ENCODE peak calls at places on chromosomes 7 and 10, in eight cellular contexts. G is tibial artery, O is astrocyte of the spinal cord, L is Panc1, H is psoas muscle, N is AG09309, C is HFF-Myc, W is foreskin fibroblast. T is an unnamed sample.

GRCh38 chr7:44889096-44889775 is 3.9 kb upstream of the PURB start:
- DNase-seq in G (no peak), O (no peak), L (no peak), H (no peak), N (no peak), C (no peak), W (no peak), T (no peak)

GRCh38 chr7:11170160-11170559 is 196.5 kb downstream of the PHF14 start:
- DNase-seq in G (no peak), O (no peak), L (no peak), H (no peak), N (no peak), C (no peak), W (no peak), T (no peak)

GRCh38 chr7:44380831-44381493 is 55.6 kb upstream of the CAMK2B start:
- DNase-seq in G (no peak), O (peak; percentile 36), L (no peak), H (no peak), N (no peak), C (no peak), W (peak; percentile 57), T (no peak)

GRCh38 chr7:4951903-4952636 is 6.9 kb downstream of the MMD2 start:
- DNase-seq in G (no peak), O (no peak), L (no peak), H (no peak), N (no peak), C (no peak), W (no peak), T (no peak)

GRCh38 chr10:119209736-119210355 is 2.5 kb downstream of the GRK5 start:
- DNase-seq in G (no peak), O (peak; percentile 23), L (no peak), H (no peak), N (no peak), C (no peak), W (no peak), T (no peak)

GRCh38 chr10:49076741-49077521 is 38.4 kb downstream of the VSTM4 start:
- DNase-seq in G (no peak), O (no peak), L (no peak), H (no peak), N (no peak), C (no peak), W (no peak), T (no peak)

GRCh38 chr10:11143240-11143639 is 125.6 kb downstream of the CELF2 start:
- DNase-seq in G (no peak), O (no peak), L (no peak), H (no peak), N (no peak), C (no peak), W (no peak), T (no peak)

GRCh38 chr7:34982371-34983019 is 54.8 kb downstream of the DPY19L1 start:
- DNase-seq in G (no peak), O (no peak), L (no peak), H (no peak), N (no peak), C (no peak), W (no peak), T (no peak)

GRCh38 chr10:75195035-75195763 is 15.4 kb upstream of the VDAC2 start:
- DNase-seq in G (no peak), O (peak; percentile 71), L (no peak), H (no peak), N (peak; percentile 75), C (peak; percentile 39), W (peak; percentile 50), T (peak; percentile 46)

GRCh38 chr10:34655286-34656170 is 159.6 kb downstream of the PARD3 start:
- DNase-seq in G (no peak), O (peak; percentile 85), L (peak; percentile 56), H (no peak), N (peak; percentile 45), C (peak; percentile 77), W (peak; percentile 52), T (peak; percentile 76)

GRCh38 chr10:4296165-4296564 is 511.2 kb upstream of the KLF6 start:
- DNase-seq in G (no peak), O (no peak), L (no peak), H (no peak), N (no peak), C (no peak), W (no peak), T (no peak)

GRCh38 chr10:70931168-70931805 is 42.9 kb upstream of the PCBD1 start:
- DNase-seq in G (no peak), O (peak; percentile 38), L (no peak), H (no peak), N (no peak), C (no peak), W (no peak), T (peak; percentile 23)

GRCh38 chr7:4633012-4633411 is 49.1 kb upstream of the FOXK1 start:
- DNase-seq in G (no peak), O (peak; percentile 44), L (peak; percentile 63), H (no peak), N (no peak), C (no peak), W (peak; percentile 56), T (no peak)

GRCh38 chr7:99644436-99644835 is 27.7 kb downstream of the ZSCAN25 start:
- DNase-seq in G (no peak), O (no peak), L (no peak), H (no peak), N (peak; percentile 17), C (no peak), W (no peak), T (no peak)

GRCh38 chr7:40658731-40659130 is 523.9 kb downstream of the SUGCT start:
- DNase-seq in G (no peak), O (peak; percentile 12), L (no peak), H (no peak), N (peak; percentile 20), C (no peak), W (peak; percentile 62), T (no peak)

GRCh38 chr7:134701272-134701671 is 54.6 kb downstream of the BPGM start:
- DNase-seq in G (no peak), O (no peak), L (no peak), H (no peak), N (no peak), C (no peak), W (peak; percentile 39), T (no peak)
- TF ChIP-seq CTCF in G (no peak), O (peak; percentile 58), L (peak; percentile 64), H (peak; percentile 37), N (peak; percentile 49), C (peak; percentile 49), W (peak; percentile 36), T (peak; percentile 59)

DNA sequence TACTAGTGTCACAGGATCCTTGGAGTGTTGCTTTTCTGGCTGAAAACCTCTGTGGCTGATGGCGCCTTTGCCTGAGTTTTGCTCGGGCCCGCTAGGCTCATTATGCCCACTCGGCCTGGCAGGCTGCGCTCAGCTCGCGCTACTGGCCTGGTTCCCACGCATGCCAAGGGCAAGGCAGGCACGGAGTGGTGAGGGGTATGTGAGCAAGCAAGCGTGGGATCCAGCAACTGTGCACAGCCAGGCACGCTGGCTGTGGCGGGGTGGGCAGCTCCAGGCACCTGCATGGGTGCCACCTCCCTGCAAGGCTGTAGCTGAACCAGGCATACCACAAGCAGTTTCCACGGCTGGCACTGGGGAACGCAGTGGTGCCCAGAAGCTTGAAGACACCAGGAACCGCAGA is 562.6 kb downstream of the GRM8 start:
- DNase-seq in G (no peak), O (no peak), L (no peak), H (no peak), N (no peak), C (no peak), W (no peak), T (no peak)
- H3K4me3 ChIP-seq in G (no peak overlapping the region), O (no peak overlapping the region), L (no peak overlapping the region), H (no peak overlapping the region), N (no peak overlapping the region), C (no peak overlapping the region), W (no peak overlapping the region), T (no peak overlapping the region)

GRCh38 chr10:94363251-94363565 is 469 bp upstream of the NOC3L start:
- DNase-seq in G (no peak), O (no peak), L (no peak), H (no peak), N (no peak), C (no peak), W (no peak), T (no peak)
- TF ChIP-seq CTCF in G (no peak), O (no peak), L (peak; percentile 29), H (no peak), N (no peak), C (no peak), W (no peak), T (no peak)

GRCh38 chr10:122841569-122841968 is 4.1 kb downstream of the CUZD1 start:
- DNase-seq in G (no peak), O (no peak), L (no peak), H (no peak), N (no peak), C (no peak), W (no peak), T (no peak)
- H3K4me3 ChIP-seq in G (no peak overlapping the region), O (no peak overlapping the region), L (no peak overlapping the region), H (no peak overlapping the region), N (no peak overlapping the region), C (no peak overlapping the region), W (no peak overlapping the region), T (no peak overlapping the region)

GRCh38 chr10:92419740-92420553 is 129.0 kb downstream of the MARCHF5 start:
- DNase-seq in G (peak; percentile 43), O (peak; percentile 52), L (no peak), H (peak; percentile 58), N (no peak), C (no peak), W (peak; percentile 57), T (no peak)
- TF ChIP-seq CTCF in G (no peak), O (peak; percentile 68), L (no peak), H (peak; percentile 51), N (peak; percentile 65), C (peak; percentile 52), W (peak; percentile 57), T (peak; percentile 55)

DNA sequence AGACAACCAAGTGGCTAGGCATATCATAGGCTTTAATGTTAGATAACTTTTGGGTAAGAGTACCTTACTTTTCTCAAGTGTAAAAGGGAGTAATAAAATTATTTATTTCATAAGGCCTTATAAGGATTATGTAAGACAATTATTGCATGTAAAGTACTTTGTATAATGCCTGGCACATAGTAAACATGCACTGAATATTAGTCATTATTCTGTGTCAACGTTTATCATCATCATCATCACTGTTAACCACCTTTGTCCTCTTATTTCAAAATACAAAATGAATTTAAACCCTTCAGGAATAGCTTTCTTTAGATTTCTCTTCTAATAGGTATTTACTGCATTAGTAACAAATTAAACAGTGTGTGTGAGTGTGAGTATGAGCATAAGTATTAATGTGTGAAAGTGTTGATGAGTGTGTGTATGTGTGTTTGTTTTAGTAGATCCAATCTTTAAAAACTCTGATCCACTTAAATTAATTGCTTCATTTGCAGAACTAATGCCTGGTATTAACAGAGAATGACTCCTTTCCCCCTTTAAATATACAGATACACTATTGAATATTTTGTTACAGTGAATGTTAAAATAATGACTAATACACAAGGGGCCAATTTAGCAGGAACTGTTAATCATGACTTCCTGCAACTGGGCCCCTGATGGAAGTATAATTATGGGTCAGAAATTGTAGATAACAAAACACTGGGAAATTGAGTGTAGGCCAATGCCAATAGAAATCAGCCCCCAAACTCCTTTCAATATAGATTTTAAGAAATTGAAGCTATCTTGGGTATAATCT is 213.3 kb upstream of the FZD8 start:
- DNase-seq in G (no peak), O (no peak), L (no peak), H (no peak), N (no peak), C (no peak), W (no peak), T (no peak)
- H3K4me3 ChIP-seq in G (no peak overlapping the region), O (no peak overlapping the region), L (no peak overlapping the region), H (no peak overlapping the region), N (no peak overlapping the region), C (no peak overlapping the region), W (no peak overlapping the region), T (no peak overlapping the region)

T was measured in astrocyte of the cerebellum.